ENCODE peak calls at places on chromosomes 16 and 17, in five cellular contexts. L is fibroblast of the aortic adventitia; M is skeletal muscle cell; Z is CD4-positive, alpha-beta memory T cell; N is fibroblast of pulmonary artery. J is an unnamed sample.

GRCh38 chr16:55494994-55495421 is 13.9 kb upstream of the LPCAT2 start:
- DNase-seq in N (peak), Z (no peak), L (peak), M (peak), J (no peak)

GRCh38 chr16:19860146-19861030 is 24.3 kb downstream of the GPRC5B start:
- DNase-seq in N (peak), Z (no peak), L (peak), M (peak), J (peak)

GRCh38 chr17:72474740-72475477 is 354.1 kb downstream of the SOX9 start:
- DNase-seq in N (no peak), M (no peak), L (no peak), Z (no peak), J (no peak)

GRCh38 chr16:84329016-84329415 is 34.3 kb downstream of the WFDC1 start:
- DNase-seq in L (no peak), Z (no peak), N (no peak), M (no peak), J (no peak)

GRCh38 chr17:43905985-43906852 is 1.1 kb downstream of the MPP2 start:
- DNase-seq in N (peak), Z (peak), M (no peak), L (peak), J (no peak)

GRCh38 chr17:66673668-66674276 is 161.1 kb upstream of the CACNG5 start:
- DNase-seq in N (peak), Z (peak), M (peak), L (peak), J (no peak)

GRCh38 chr17:323721-324139 is 28.9 kb downstream of the RPH3AL start:
- DNase-seq in N (no peak), M (no peak), Z (no peak), L (no peak), J (no peak)

GRCh38 chr16:55040366-55041086 is 109.9 kb downstream of the IRX5 start:
- DNase-seq in L (no peak), Z (no peak), N (no peak), M (no peak), J (no peak)

DNA sequence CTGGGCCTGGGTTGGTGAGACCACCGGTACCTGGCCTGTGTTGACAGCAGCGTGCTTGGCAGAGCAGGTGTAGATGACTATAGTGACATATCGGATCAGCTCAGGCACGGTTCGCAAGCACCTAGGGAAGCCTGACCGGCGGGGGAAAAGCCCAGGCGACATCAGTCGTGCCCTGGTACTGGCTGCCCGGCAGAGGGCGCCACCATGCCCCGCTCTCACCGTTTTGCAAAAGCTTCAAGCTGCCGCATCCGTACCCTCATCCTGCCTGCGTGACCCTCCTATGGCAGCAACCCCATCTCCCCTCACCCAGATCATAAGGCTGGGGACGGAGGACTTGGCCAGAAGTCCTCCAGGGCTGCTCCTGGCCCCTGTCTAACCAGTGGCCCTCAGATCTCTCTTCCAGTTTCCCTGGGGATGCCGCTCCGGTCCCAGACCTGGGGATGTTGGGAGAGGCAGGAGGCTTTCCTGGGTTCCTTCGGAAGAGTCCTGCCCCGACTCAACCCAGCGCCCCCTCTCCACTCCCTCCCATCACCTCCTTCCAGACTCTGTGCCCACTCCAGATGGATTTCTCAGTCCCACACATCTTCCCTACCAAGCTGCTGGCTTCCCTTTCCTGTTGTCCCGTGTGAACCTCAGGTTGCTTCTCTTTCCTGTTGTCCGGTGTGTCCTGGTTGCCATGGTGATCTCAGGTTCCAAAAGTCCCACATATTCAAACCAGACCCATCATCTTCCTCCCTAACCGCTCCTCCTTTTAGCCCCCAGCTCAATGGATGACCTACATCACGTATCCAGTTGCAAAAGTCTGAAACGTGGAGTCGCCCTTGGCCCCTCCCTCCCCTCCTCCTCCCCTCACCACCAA is 13.7 kb downstream of the ALOX12B start:
- DNase-seq in M (no peak), N (peak), Z (peak), L (peak), J (no peak)
- H3K4me3 ChIP-seq in M (no peak), N (no peak), Z (no peak), L (no peak), J (no peak)

DNA sequence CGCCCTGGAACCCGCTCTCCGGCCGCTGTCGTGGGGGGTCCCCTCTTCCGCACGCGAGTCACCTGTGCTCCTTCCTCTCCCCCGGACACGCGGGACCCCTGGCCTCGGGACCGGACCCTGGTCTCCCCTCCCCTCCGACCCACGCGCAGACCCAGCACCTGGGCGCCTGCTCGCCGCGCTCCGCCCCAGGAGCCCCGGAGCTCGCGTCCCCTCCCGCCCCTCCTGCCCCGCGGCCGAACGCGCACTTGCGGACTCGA is 762 bp downstream of the RAB40B start:
- DNase-seq in N (no peak), L (no peak), M (no peak), Z (peak), J (no peak)
- H3K4me3 ChIP-seq in N (peak), L (peak), M (peak), Z (no peak), J (peak)

DNA sequence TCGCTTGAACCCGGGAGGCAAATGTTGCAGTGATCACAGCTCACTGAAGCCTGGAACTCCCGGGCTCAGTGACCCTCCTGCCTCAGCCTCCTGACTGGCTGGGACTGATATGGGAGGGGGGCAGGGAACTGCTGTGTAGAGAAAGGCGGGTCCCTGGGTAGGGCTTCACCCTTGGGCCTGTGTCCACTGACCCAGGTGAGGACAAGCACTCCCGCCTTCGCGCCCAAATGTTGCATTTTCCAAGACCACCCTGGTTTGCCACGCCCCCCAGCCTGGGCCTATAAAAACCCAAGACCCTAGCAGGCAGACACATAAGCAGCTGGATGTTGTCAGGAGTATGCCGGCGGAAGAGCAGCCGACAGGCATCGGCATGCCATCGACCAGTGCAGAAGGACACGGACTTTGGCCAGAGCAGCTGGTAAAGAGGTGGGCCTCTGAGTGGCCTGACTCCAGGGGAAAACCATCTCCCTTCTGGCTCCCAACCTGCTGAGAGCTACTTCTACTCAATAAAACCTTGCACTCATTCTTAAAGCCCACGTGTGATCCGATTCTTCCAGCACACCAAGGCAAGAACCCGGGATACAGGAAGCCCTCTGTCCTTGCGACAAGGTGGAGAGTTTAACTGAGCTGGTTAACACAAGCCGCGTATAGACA is 19.1 kb downstream of the SMYD4 start:
- DNase-seq in M (no peak), N (no peak), Z (no peak), L (no peak), J (no peak)
- H3K4me3 ChIP-seq in M (no peak), N (no peak), Z (no peak), L (no peak), J (no peak)

GRCh38 chr16:5450435-5451104 is 353.0 kb upstream of the EEF2KMT start:
- DNase-seq in L (no peak), Z (no peak), M (no peak), N (no peak), J (no peak)

GRCh38 chr16:5449901-5450300 is 352.3 kb upstream of the EEF2KMT start:
- DNase-seq in L (no peak), Z (no peak), M (no peak), N (no peak), J (no peak)

GRCh38 chr16:5447734-5448133 is 350.1 kb upstream of the EEF2KMT start:
- DNase-seq in M (no peak), N (no peak), Z (no peak), L (no peak), J (no peak)

GRCh38 chr16:5446623-5447240 is 349.1 kb upstream of the EEF2KMT start:
- DNase-seq in M (no peak), N (no peak), Z (no peak), L (no peak), J (no peak)

DNA sequence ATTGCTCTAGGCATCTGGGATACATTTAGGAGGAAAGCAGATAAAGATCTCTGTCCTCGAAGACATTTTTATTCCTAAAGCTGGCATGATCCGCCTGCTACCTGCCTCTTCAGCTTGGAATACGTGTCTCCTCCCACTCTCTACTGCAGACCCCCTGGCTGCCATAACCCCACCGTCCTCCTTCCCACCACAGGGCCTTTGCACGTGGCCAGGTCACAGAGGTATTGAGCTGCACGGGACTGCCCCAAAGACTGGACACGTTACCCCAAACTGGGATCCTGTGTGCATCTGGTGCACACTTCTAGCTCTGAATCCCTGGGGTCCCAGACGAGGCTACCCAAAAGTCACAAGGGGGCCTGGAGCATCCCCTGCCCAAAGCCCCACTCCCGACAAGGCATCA is 351.2 kb upstream of the EEF2KMT start:
- DNase-seq in Z (no peak), L (no peak), N (no peak), M (no peak), J (no peak)
- H3K4me3 ChIP-seq in Z (no peak), L (no peak), N (no peak), M (no peak), J (no peak)

GRCh38 chr16:78258651-78259050 is 159.2 kb downstream of the WWOX start:
- DNase-seq in L (no peak), Z (no peak), M (no peak), N (no peak), J (no peak)

GRCh38 chr16:78269251-78269650 is 169.8 kb downstream of the WWOX start:
- DNase-seq in Z (no peak), M (no peak), L (no peak), N (no peak), J (no peak)

GRCh38 chr16:78259883-78260282 is 160.4 kb downstream of the WWOX start:
- DNase-seq in L (no peak), M (no peak), Z (no peak), N (no peak), J (no peak)

DNA sequence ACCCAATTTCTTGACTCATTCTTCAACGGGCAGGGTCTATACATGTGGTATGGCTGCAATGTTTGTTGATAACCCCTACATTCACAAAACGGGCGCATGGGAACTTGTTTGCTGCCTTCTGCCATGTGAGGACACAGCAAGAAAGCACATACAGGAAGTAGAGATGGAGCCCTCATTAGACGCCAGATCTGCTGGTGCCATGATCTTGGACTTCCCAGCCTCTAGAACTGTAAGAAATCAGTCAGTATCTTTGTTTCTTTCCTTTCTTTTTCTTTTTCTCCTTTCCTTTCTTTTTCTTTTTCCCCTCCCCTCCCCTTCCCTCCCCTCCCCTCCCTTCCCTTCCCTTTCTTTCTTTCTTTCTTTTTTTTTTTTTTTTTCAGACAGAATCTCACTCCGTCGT is 165.2 kb downstream of the WWOX start:
- DNase-seq in L (no peak), Z (no peak), M (no peak), N (no peak), J (no peak)
- H3K4me3 ChIP-seq in L (no peak), Z (no peak), M (no peak), N (no peak), J (no peak)

GRCh38 chr17:68544111-68544510 is 31.9 kb downstream of the PRKAR1A start:
- DNase-seq in M (no peak), Z (no peak), N (no peak), L (no peak), J (no peak)

GRCh38 chr17:68544521-68544920 is 32.3 kb downstream of the PRKAR1A start:
- DNase-seq in M (no peak), L (no peak), N (no peak), Z (no peak), J (no peak)

GRCh38 chr17:68541816-68542215 is 29.6 kb downstream of the PRKAR1A start:
- DNase-seq in L (no peak), N (no peak), Z (no peak), M (no peak), J (no peak)

GRCh38 chr17:68540981-68541380 is 28.8 kb downstream of the PRKAR1A start:
- DNase-seq in M (no peak), N (no peak), Z (no peak), L (no peak), J (no peak)

GRCh38 chr17:68542698-68543463 is 30.7 kb downstream of the PRKAR1A start:
- DNase-seq in M (no peak), Z (no peak), N (no peak), L (no peak), J (no peak)
- H3K4me3 ChIP-seq in M (no peak), Z (no peak), N (no peak), L (no peak), J (no peak)

J was measured in epithelial cell of proximal tubule.